ENCODE peak calls at places on chromosomes 13 and 19, in six cellular contexts. H is choroid plexus epithelial cell, R is transverse colon, J is ovary, S is dorsolateral prefrontal cortex, I is bronchial epithelial cell. Y is an unnamed sample.
A peak's percentile ranks its signal among the peaks of the same experiment; 100 is the strongest.

GRCh38 chr19:2634960-2635359 is 67.5 kb downstream of the GNG7 start:
- DNase-seq in H (no peak), J (no peak), R (no peak), I (no peak), S (no peak), Y (no peak)

GRCh38 chr13:43289458-43290255 is 266.3 kb downstream of the DNAJC15 start:
- DNase-seq in I (no peak), J (no peak), S (no peak), H (peak; percentile 16), R (no peak), Y (no peak)

GRCh38 chr19:17656970-17657369 is 31.2 kb downstream of the UNC13A start:
- DNase-seq in H (no peak), I (no peak), R (no peak), S (no peak), J (no peak), Y (no peak)

GRCh38 chr19:50835103-50835784 is 1.9 kb upstream of the KLK15 start:
- DNase-seq in S (no peak), H (peak; percentile 5), R (peak; percentile 54), I (peak; percentile 13), J (no peak), Y (no peak)

GRCh38 chr19:46932346-46932745 is 71.5 kb downstream of the ARHGAP35 start:
- DNase-seq in S (no peak), R (no peak), J (no peak), I (peak; percentile 80), H (peak; percentile 43), Y (no peak)

GRCh38 chr19:33271246-33272021 is 30.9 kb downstream of the CEBPA start:
- DNase-seq in I (no peak), R (no peak), J (no peak), H (no peak), S (no peak), Y (no peak)

GRCh38 chr19:36573948-36574726 is 1.0 kb upstream of the ZNF529 start:
- DNase-seq in R (peak; percentile 7), J (no peak), I (peak; percentile 33), H (peak; percentile 73), S (no peak), Y (no peak)

GRCh38 chr13:48645845-48646244 is 7.9 kb upstream of the CYSLTR2 start:
- DNase-seq in S (no peak), I (no peak), H (no peak), R (no peak), J (no peak), Y (no peak)

GRCh38 chr13:114249062-114249461 is 14.4 kb downstream of the CDC16 start:
- DNase-seq in R (no peak), J (no peak), S (no peak), H (no peak), I (peak; percentile 51), Y (no peak)

GRCh38 chr19:12796146-12797071 is 5.1 kb downstream of the JUNB start:
- DNase-seq in J (peak; percentile 81), S (peak; percentile 81), I (peak; percentile 63), R (peak; percentile 85), H (peak; percentile 87), Y (peak; percentile 88)

GRCh38 chr19:13035820-13036365 is 40.6 kb downstream of the NFIX start:
- DNase-seq in R (no peak), I (no peak), H (no peak), J (no peak), S (no peak), Y (no peak)

GRCh38 chr13:64938660-64939059 is 2291.5 kb downstream of the PCDH9 start:
- DNase-seq in J (no peak), I (no peak), H (no peak), S (no peak), R (no peak), Y (no peak)

GRCh38 chr19:5955638-5955935 is 22.4 kb downstream of the RANBP3 start:
- DNase-seq in I (no peak), S (no peak), J (no peak), R (no peak), H (peak; percentile 26), Y (no peak)

GRCh38 chr19:1505991-1506881 is 6.6 kb downstream of the ADAMTSL5 start:
- DNase-seq in R (no peak), H (no peak), J (peak; percentile 31), S (no peak), I (no peak), Y (no peak)

GRCh38 chr19:45137179-45137761 is 23.5 kb downstream of the NKPD1 start:
- DNase-seq in I (no peak), S (no peak), R (peak; percentile 55), H (no peak), J (no peak), Y (no peak)

GRCh38 chr13:112182251-112182650 is 115.3 kb downstream of the SOX1 start:
- DNase-seq in S (peak; percentile 28), J (no peak), H (no peak), R (no peak), I (no peak), Y (no peak)

GRCh38 chr13:80235559-80236296 is 105.2 kb downstream of the SPRY2 start:
- DNase-seq in S (no peak), H (peak; percentile 63), J (no peak), R (peak; percentile 17), I (peak; percentile 76), Y (no peak)

GRCh38 chr13:114309806-114310410 is 4.4 kb upstream of the CHAMP1 start:
- DNase-seq in S (no peak), H (no peak), J (no peak), I (no peak), R (no peak), Y (no peak)

GRCh38 chr13:78497702-78498319 is 105.5 kb downstream of the POU4F1 start:
- DNase-seq in R (no peak), I (no peak), S (no peak), H (no peak), J (no peak), Y (no peak)

DNA sequence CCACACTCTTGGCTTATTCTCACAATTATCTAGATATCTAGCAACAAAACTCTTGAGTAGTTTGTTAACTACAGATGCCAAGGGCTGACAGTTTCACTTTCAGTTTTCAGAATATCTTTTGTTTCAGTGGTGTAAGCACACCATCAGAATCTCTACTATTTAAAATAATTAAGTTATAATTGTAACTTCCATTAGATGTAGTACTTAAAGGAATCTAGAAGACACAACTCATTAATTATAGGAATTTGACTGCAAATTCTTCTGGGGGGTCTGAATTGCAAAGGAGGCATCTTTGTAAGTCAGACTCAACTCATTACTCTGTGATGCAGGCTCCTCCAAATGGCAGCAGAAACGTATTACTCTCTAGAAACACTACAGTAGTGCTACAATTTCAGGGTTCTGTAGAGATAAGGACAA is 44.9 kb upstream of the USPL1 start:
- DNase-seq in J (no peak), I (peak; percentile 39), H (peak; percentile 76), R (no peak), S (no peak), Y (no peak)
- TF ChIP-seq CTCF in J (no peak), I (no peak), H (peak; percentile 54), R (no peak), S (no peak), Y (no peak)

GRCh38 chr13:75569576-75569975 is 20.0 kb downstream of the UCHL3 start:
- DNase-seq in S (no peak), I (no peak), J (no peak), R (no peak), H (no peak), Y (no peak)

DNA sequence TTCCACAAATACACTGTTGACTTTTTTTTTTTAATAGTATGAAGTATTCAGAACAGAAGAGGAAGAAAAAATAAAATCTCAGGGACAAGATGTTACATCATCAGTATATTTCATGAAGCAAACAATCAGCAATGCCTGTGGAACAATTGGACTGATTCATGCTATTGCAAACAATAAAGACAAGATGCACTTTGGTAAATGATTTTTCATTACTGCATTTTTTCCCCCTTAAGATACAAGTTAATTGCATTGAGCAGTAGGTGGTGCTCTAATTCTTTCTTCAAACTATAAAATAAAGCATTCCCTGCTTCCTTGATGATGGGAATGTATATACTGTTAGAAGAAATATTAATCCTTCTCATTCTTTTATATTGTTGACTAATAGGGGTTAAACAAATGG is 17.1 kb downstream of the UCHL3 start:
- DNase-seq in H (peak; percentile 74), I (peak; percentile 70), S (no peak), R (no peak), J (no peak), Y (no peak)
- TF ChIP-seq CTCF in H (peak; percentile 53), I (peak; percentile 14), S (peak; percentile 43), R (no peak), J (no peak), Y (peak; percentile 60)

DNA sequence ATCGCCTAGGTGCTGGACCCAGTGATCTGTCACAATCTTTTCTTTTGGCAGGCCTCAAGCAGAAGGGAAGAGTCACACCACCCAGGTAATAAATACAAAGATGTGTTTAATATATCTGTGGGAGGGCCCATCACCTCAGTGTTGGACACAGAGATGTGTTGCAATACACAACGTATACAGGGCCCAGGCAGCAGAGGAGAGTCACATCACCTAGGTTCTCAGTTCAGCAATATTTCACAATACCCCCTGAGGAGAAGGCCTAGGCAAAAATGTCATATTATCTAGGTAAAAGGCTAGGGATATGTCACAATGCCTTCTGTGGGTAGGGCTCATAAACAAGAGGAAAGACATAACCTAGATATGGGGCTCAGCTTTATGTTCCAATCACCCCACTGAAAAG is 53.5 kb upstream of the ZNF728 start:
- DNase-seq in S (no peak), R (no peak), I (no peak), J (no peak), H (no peak), Y (no peak)
- TF ChIP-seq CTCF in S (no peak), R (no peak), I (no peak), J (no peak), H (no peak), Y (no peak)

GRCh38 chr13:42219051-42219450 is 52.9 kb upstream of the AKAP11 start:
- DNase-seq in S (no peak), J (no peak), I (no peak), R (no peak), H (no peak), Y (no peak)

GRCh38 chr13:42214445-42214844 is 57.5 kb upstream of the AKAP11 start:
- DNase-seq in H (no peak), R (no peak), J (no peak), S (no peak), I (no peak), Y (no peak)

GRCh38 chr13:42216422-42216735 is 55.6 kb upstream of the AKAP11 start:
- DNase-seq in I (no peak), H (no peak), R (no peak), S (no peak), J (no peak), Y (no peak)

GRCh38 chr13:42218576-42218975 is 53.4 kb upstream of the AKAP11 start:
- DNase-seq in I (peak; percentile 31), J (no peak), R (no peak), H (no peak), S (no peak), Y (no peak)

DNA sequence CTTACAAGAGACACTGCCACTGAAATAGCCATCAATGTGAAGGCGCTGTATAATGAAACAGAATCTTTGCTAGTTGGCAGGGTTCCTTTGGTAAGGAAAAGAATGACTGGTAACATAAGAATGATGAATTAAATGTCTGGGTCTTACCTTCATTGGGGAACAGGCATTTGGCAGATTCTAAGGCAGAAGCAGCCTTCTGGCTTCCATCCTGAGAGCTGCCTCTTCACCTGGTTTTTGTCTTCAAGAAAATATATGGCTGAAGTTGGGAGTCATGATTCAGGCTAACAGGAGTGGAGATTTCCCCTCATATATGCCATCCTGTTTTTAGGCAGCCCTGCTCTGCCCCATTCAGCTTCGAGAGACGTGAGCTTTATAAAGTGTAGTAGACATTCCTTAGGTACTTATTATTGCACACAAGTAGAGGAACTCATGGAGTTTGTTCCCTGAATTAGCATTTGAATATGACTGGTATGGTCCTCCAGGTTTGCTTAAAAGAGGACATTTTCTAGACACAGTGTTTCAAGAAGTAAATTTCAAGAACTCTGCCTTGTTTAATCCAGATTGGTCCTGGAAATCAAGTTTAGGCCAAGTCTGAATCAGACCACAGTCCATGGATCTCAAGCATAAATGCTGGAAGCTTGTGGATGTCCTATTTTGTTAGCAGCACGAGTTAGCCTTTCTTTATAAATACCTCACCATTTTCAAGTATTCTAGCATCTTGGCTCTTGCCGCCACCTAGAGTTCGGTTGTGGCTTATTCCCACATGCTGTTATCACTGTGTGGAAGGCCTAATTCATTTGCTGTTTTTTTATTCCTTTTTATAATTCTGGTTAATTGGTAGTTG is 56.2 kb upstream of the AKAP11 start:
- DNase-seq in S (no peak), I (peak; percentile 25), H (peak; percentile 82), R (no peak), J (no peak), Y (peak; percentile 28)
- TF ChIP-seq CTCF in S (no peak), I (peak; percentile 36), H (peak; percentile 81), R (peak; percentile 27), J (no peak), Y (peak; percentile 66)

Y was measured in neural crest cell.